ENCODE peak calls at places on chromosome 17, in four cellular contexts. V is H1, K is HepG2, H is K562. N is an unnamed sample.

GRCh38 chr17:79026345-79027273 is 2.6 kb downstream of the C1QTNF1 start:
- DNase-seq in V (no peak), K (peak), H (no peak), N (no peak)

GRCh38 chr17:75550139-75550465 is 24.6 kb downstream of the LLGL2 start:
- DNase-seq in V (no peak), K (no peak), H (no peak), N (no peak)

GRCh38 chr17:35731239-35731931 is at the start of gene RASL10B:
- DNase-seq in V (no peak), K (peak), H (peak), N (peak)

GRCh38 chr17:17985153-17985552 is 12.5 kb downstream of the DRC3 start:
- DNase-seq in V (no peak), K (no peak), H (no peak), N (no peak)

GRCh38 chr17:74987909-74988711 is 678 bp downstream of the CDR2L start:
- DNase-seq in V (no peak), K (no peak), H (peak), N (no peak)

GRCh38 chr17:77182205-77182604 is 41.4 kb downstream of the SEC14L1 start:
- DNase-seq in V (no peak), K (no peak), H (no peak), N (no peak)

GRCh38 chr17:69551212-69552010 is 136.9 kb downstream of the MAP2K6 start:
- DNase-seq in V (no peak), K (no peak), H (no peak), N (no peak)

GRCh38 chr17:18321309-18321708 is 6.2 kb downstream of the SMCR8 start:
- DNase-seq in V (no peak), K (no peak), H (peak), N (no peak)

GRCh38 chr17:42212382-42212781 is 18.1 kb upstream of the GHDC start:
- DNase-seq in V (no peak), K (no peak), H (no peak), N (no peak)

GRCh38 chr17:31663576-31663975 is 195.5 kb downstream of the COPRS start:
- DNase-seq in V (no peak), K (no peak), H (no peak), N (no peak)

GRCh38 chr17:41642252-41643156 is 18.1 kb upstream of the KRT17 start:
- DNase-seq in V (no peak), K (no peak), H (no peak), N (no peak)

GRCh38 chr17:10052414-10052813 is 146.0 kb downstream of the GAS7 start:
- DNase-seq in V (no peak), K (no peak), H (no peak), N (no peak)

GRCh38 chr17:4444782-4445473 is 11.2 kb downstream of the SPNS3 start:
- DNase-seq in V (no peak), K (no peak), H (no peak), N (no peak)

GRCh38 chr17:76492989-76493501 is 8.2 kb downstream of the RHBDF2 start:
- DNase-seq in V (no peak), K (no peak), H (no peak), N (peak)

GRCh38 chr17:47686276-47686635 is 7.7 kb upstream of the TBKBP1 start:
- DNase-seq in V (no peak), K (no peak), H (no peak), N (no peak)

GRCh38 chr17:30378191-30378796 is 433 bp upstream of the CPD start:
- DNase-seq in V (no peak), K (no peak), H (peak), N (no peak)

GRCh38 chr17:75088902-75089417 is 1.2 kb downstream of the SLC16A5 start:
- DNase-seq in V (no peak), K (peak), H (no peak), N (no peak)

DNA sequence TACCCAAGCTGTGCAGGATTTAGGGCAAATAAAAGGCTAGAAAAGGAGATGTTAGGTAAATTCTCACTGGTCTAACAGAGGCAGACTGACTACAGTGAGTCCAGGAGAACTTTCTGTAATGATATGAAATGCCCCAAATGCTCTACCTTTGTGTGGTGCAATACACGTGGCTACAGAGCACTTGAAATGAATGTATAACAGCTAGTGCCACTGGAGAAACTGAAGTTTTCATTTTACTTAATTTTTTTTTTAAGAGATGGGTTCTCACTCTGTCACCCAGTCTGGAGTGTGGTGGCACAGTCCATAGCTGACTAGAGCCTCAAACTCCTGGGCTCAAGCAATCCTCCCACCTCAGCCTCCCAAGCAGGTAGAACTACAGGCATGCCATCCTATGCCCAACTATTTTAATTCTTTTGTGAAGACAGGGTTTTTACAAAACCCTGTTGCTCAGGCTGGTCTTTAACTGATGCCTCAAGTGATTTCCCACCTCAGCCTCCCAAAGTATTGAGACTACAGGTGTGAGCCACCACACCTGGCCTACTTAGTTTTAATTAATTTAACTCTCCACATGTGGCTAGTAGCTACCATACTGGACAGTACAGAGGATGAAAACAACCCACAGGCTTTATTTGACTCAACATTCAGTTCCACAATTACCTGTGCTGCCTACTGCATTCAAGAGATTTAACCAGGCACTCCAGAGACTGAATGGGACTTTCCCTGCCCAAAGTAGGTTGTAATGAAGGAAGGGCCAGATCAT is 84.8 kb upstream of the PLEKHM1 start:
- DNase-seq in V (no peak), K (no peak), H (peak), N (no peak)
- TF ChIP-seq TAF1 in V (no peak), K (no peak), H (no peak), N (no peak)

GRCh38 chr17:20613905-20614304 is 34.4 kb downstream of the CDRT15L2 start:
- DNase-seq in V (no peak), K (no peak), H (no peak), N (no peak)
- TF ChIP-seq TAF1 in V (no peak), K (no peak), H (no peak), N (no peak)

GRCh38 chr17:82094931-82095776 is 2.9 kb downstream of the FASN start:
- DNase-seq in V (no peak), K (no peak), H (no peak), N (no peak)

GRCh38 chr17:82097187-82097918 is 683 bp downstream of the FASN start:
- DNase-seq in V (no peak), K (no peak), H (peak), N (peak)

GRCh38 chr17:82097919-82098168 is 192 bp downstream of the FASN start:
- DNase-seq in V (no peak), K (no peak), H (peak), N (no peak)

GRCh38 chr17:82095777-82096708 is 2.0 kb downstream of the FASN start:
- DNase-seq in V (no peak), K (no peak), H (no peak), N (no peak)

DNA sequence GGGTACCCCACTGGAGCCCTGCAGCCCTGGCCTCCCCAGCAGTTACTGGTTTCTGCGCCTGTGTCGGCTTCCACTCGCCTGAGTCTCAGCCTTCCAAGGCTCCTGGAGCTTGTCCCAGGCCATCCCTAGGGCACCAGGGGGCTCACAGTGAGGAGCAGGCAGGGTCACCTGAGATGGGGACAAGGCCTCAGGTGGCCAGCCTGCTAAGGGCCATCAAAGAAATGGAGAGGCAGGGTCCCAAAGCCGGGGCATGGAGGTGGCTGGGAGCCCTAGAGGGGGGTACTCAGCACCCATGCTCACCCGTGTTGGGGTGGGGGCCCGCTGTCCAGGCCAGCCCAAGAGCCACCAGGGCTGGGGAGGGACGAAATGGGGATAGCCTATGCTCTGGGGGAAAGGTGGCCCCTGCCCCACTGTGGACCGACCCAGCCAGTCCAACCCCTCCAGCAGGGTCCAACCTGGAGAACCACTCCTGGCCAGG is 1.3 kb downstream of the FASN start:
- DNase-seq in V (no peak), K (no peak), H (no peak), N (no peak)
- TF ChIP-seq TAF1 in V (no peak), K (no peak), H (no peak), N (no peak)

DNA sequence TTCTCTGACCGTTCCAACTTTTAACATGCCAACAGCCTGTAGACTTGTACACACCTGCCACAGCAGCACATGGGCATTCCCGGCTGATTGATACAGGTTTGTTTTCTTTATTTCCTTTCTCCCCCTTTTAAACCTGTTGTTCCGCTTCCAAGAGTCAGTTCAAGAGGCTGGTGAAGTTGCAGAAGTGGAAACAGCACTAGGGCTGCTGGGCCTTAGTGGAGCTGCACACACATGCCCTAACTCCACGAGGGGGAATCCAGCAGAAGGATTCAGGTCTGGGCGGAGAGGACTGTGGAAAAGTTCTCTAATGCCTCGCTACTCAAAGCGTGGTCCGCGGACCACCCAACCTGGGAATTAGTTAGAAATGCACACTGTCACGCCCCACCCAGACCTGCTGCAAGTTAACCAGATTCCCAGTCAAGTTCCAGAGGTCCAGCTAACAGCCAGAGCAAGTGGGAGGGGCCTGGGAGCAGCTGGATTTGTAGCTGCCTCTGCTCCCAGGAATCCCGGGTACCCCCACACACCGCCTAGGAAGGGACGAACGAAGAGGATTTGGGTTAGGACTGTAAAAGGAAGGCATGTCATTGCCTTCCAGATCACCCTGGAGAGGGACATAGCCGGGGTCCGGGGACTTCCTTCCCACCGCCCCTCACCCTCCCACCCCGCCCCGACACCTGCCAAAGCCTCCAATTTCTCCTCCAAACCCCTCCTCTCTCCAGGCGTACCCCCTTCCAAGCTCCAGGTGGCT is 544 bp downstream of the SLC39A11 start:
- DNase-seq in V (no peak), K (peak), H (peak), N (no peak)
- TF ChIP-seq TAF1 in V (no peak), K (no peak), H (no peak), N (no peak)

GRCh38 chr17:49994085-49995054 is 654 bp downstream of the DLX3 start:
- DNase-seq in V (no peak), K (no peak), H (no peak), N (no peak)
- TF ChIP-seq TAF1 in V (no peak), K (no peak), H (no peak), N (no peak)

DNA sequence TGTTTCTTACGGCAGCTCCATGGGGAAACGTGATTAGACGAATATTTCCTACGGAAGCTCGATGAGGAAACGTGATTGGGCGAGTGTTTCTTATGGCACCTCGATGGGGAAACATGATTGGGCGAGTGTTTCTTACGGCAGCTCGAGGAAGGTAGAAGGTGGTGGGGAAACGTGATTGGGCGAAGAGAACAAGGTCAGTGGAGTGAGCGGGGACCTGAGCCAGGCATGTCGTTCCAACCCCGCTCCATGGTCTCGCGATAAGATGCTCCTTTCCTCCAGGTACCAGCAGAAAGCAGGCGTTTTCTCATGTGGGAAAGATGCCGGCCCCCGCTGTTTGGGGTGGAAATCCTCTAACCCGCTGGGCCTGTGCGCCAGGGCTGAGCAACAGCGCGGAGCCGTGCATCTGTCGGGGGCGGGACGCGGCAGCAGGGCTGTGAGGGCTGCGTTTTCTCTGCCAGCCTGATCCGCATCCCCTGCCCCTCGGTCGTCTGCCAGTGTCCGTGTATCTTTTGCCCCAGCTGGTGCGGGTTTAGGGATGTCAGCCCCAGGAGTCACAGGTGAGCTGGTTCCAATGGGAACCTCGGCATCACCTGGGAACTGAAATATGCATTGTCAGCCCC is 25.6 kb upstream of the DOC2B start:
- DNase-seq in V (no peak), K (no peak), H (no peak), N (no peak)
- TF ChIP-seq TAF1 in V (no peak), K (no peak), H (no peak), N (no peak)